ENCODE peak calls at places on chromosomes 11 and 22, in four cellular contexts. One of them, this sample, is unnamed.

GRCh38 chr11:73314121-73314948 is 6.3 kb downstream of the ARHGEF17 start:
- DNase-seq in stimulated activated naive CD4-positive, alpha-beta T cell: no peak
- DNase-seq in iris pigment epithelial cell: peak; percentile 90
- DNase-seq in B cell: no peak
- DNase-seq in this sample: no peak

GRCh38 chr11:122107045-122107444 is 9.0 kb downstream of the BLID start:
- DNase-seq in stimulated activated naive CD4-positive, alpha-beta T cell: no peak
- DNase-seq in iris pigment epithelial cell: no peak
- DNase-seq in B cell: no peak
- DNase-seq in this sample: no peak

GRCh38 chr11:59173080-59173963 is 1.4 kb downstream of the DTX4 start:
- DNase-seq in stimulated activated naive CD4-positive, alpha-beta T cell: no peak
- DNase-seq in iris pigment epithelial cell: peak; percentile 44
- DNase-seq in B cell: peak; percentile 33
- DNase-seq in this sample: peak; percentile 13

GRCh38 chr11:109641549-109641948 is 219.6 kb downstream of the C11orf87 start:
- DNase-seq in stimulated activated naive CD4-positive, alpha-beta T cell: no peak
- DNase-seq in iris pigment epithelial cell: peak; percentile 57
- DNase-seq in B cell: no peak
- DNase-seq in this sample: no peak

GRCh38 chr22:39278040-39278439 is 33.3 kb upstream of the PDGFB start:
- DNase-seq in stimulated activated naive CD4-positive, alpha-beta T cell: no peak
- DNase-seq in iris pigment epithelial cell: peak; percentile 44
- DNase-seq in B cell: no peak
- DNase-seq in this sample: no peak

GRCh38 chr11:117941163-117941707 is 12.0 kb upstream of the TMPRSS13 start:
- DNase-seq in stimulated activated naive CD4-positive, alpha-beta T cell: no peak
- DNase-seq in iris pigment epithelial cell: no peak
- DNase-seq in B cell: no peak
- DNase-seq in this sample: no peak

GRCh38 chr22:20919718-20920117 is 2.5 kb downstream of the CRKL start:
- DNase-seq in stimulated activated naive CD4-positive, alpha-beta T cell: no peak
- DNase-seq in iris pigment epithelial cell: peak; percentile 17
- DNase-seq in B cell: no peak
- DNase-seq in this sample: no peak

GRCh38 chr11:123174196-123175183 is 20.6 kb downstream of the CLMP start:
- DNase-seq in stimulated activated naive CD4-positive, alpha-beta T cell: no peak
- DNase-seq in iris pigment epithelial cell: peak; percentile 95
- DNase-seq in B cell: no peak
- DNase-seq in this sample: no peak

GRCh38 chr11:75429902-75430691 is 2.9 kb downstream of the KLHL35 start:
- DNase-seq in stimulated activated naive CD4-positive, alpha-beta T cell: peak; percentile 48
- DNase-seq in iris pigment epithelial cell: peak; percentile 84
- DNase-seq in B cell: peak; percentile 82
- DNase-seq in this sample: peak; percentile 79

GRCh38 chr22:39478461-39478860 is 21.6 kb downstream of the MGAT3 start:
- DNase-seq in stimulated activated naive CD4-positive, alpha-beta T cell: no peak
- DNase-seq in iris pigment epithelial cell: no peak
- DNase-seq in B cell: no peak
- DNase-seq in this sample: no peak

GRCh38 chr22:46747646-46748045 is 9.6 kb upstream of the CERK start:
- DNase-seq in stimulated activated naive CD4-positive, alpha-beta T cell: no peak
- DNase-seq in iris pigment epithelial cell: no peak
- DNase-seq in B cell: no peak
- DNase-seq in this sample: no peak

GRCh38 chr22:41557401-41558240 is 3.2 kb upstream of the CSDC2 start:
- DNase-seq in stimulated activated naive CD4-positive, alpha-beta T cell: no peak
- DNase-seq in iris pigment epithelial cell: peak; percentile 72
- DNase-seq in B cell: no peak
- DNase-seq in this sample: no peak

GRCh38 chr22:22168190-22168940 is 76.2 kb upstream of the VPREB1 start:
- DNase-seq in stimulated activated naive CD4-positive, alpha-beta T cell: peak; percentile 5
- DNase-seq in iris pigment epithelial cell: peak; percentile 6
- DNase-seq in B cell: peak; percentile 30
- DNase-seq in this sample: no peak